ENCODE peak calls at places on chromosomes 2 and 18, in four cellular contexts. Z, W, F and U are unnamed samples.
A peak's percentile ranks its signal among the peaks of the same experiment; 100 is the strongest.

GRCh38 chr2:222430071-222430470 is 5.7 kb downstream of the SGPP2 start:
- DNase-seq in Z (no peak), F (no peak), W (no peak), U (no peak)

GRCh38 chr2:145007673-145008263 is 487.8 kb upstream of the ZEB2 start:
- DNase-seq in W (peak; percentile 56), Z (no peak), F (no peak), U (no peak)

GRCh38 chr2:109386004-109386695 is 227.6 kb downstream of the SEPTIN10 start:
- DNase-seq in Z (no peak), W (no peak), F (no peak), U (no peak)

GRCh38 chr2:234488913-234489451 is 7.9 kb downstream of the ARL4C start:
- DNase-seq in F (peak; percentile 51), Z (no peak), W (no peak), U (no peak)

GRCh38 chr2:64420675-64421074 is 33.3 kb upstream of the LGALSL start:
- DNase-seq in Z (no peak), F (no peak), W (no peak), U (no peak)

GRCh38 chr2:104758199-104758620 is 95.7 kb upstream of the POU3F3 start:
- DNase-seq in Z (no peak), W (no peak), F (no peak), U (no peak)

GRCh38 chr2:11652555-11652954 is 17.4 kb downstream of the NTSR2 start:
- DNase-seq in Z (no peak), W (no peak), F (no peak), U (no peak)

GRCh38 chr2:134245340-134245984 is 8.4 kb upstream of the MGAT5 start:
- DNase-seq in W (peak; percentile 62), Z (peak; percentile 57), F (no peak), U (peak; percentile 43)

GRCh38 chr2:198296665-198297308 is 492.4 kb downstream of the PLCL1 start:
- DNase-seq in F (no peak), W (peak; percentile 51), Z (peak; percentile 59), U (peak; percentile 73)

GRCh38 chr2:217182996-217183395 is 323.1 kb upstream of the TNP1 start:
- DNase-seq in W (no peak), Z (no peak), F (no peak), U (no peak)

GRCh38 chr2:237752761-237753165 is 45.8 kb upstream of the RBM44 start:
- DNase-seq in Z (no peak), W (no peak), F (peak; percentile 83), U (no peak)

GRCh38 chr2:143530753-143531152 is 401.5 kb downstream of the ARHGAP15 start:
- DNase-seq in W (no peak), Z (no peak), F (no peak), U (peak; percentile 57)

GRCh38 chr2:241265506-241265905 is 50.0 kb downstream of the HDLBP start:
- DNase-seq in W (no peak), F (no peak), Z (no peak), U (no peak)

GRCh38 chr18:48775372-48776160 is 175.2 kb downstream of the SMAD7 start:
- DNase-seq in F (no peak), Z (no peak), W (no peak), U (no peak)

GRCh38 chr2:65373365-65373918 is 59.0 kb downstream of the SPRED2 start:
- DNase-seq in F (no peak), W (peak; percentile 58), Z (peak; percentile 96), U (no peak)

GRCh38 chr18:41936471-41937134 is 18.4 kb upstream of the PIK3C3 start:
- DNase-seq in W (no peak), F (no peak), Z (no peak), U (no peak)

GRCh38 chr2:197079832-197080555 is 153.5 kb upstream of the PGAP1 start:
- DNase-seq in W (no peak), F (no peak), Z (no peak), U (peak; percentile 59)

GRCh38 chr2:197294260-197294659 is 16.3 kb downstream of the ANKRD44 start:
- DNase-seq in F (no peak), Z (no peak), W (no peak), U (no peak)

GRCh38 chr2:84958135-84959044 is 12.6 kb upstream of the KCMF1 start:
- DNase-seq in W (peak; percentile 98), F (no peak), Z (peak; percentile 80), U (no peak)

GRCh38 chr2:75186829-75187228 is 12.5 kb downstream of the TACR1 start:
- DNase-seq in W (no peak), F (no peak), Z (no peak), U (peak; percentile 32)

GRCh38 chr2:105797298-105797819 is 52.6 kb downstream of the NCK2 start:
- DNase-seq in F (peak; percentile 65), W (no peak), Z (peak; percentile 35), U (no peak)

DNA sequence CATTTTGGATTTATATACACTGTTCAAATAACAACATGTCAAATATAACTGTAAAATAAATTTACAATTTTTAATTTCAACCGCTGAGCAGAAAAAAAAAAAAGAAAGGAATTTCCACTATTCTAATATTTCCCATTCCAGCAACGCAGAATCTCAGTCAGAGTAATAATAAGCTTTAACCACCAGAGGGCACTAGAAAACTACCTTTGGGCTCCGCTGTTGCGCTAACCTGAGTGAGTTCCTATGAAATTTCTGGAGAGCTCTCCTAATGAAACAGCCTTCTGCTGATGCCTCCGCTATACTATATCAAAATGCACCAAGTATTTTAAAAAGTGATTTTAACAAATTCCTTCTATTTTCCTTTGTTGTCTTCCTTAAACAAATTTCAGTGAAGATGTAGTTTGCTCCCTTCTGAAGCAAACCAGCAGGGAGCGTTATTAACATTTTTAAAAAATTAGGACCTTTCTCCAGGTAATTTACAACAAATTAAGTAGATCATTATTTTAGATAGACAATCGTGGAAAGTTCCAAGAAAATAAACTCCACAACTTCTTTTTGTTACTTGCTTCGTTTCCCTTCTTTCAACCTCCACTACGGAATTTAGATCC is 23.0 kb downstream of the ERMN start:
- DNase-seq in F (peak; percentile 21), Z (peak; percentile 56), W (peak; percentile 44), U (peak; percentile 37)
- TF ChIP-seq PBX3 in F (no peak), Z (no peak), W (no peak), U (no peak)

DNA sequence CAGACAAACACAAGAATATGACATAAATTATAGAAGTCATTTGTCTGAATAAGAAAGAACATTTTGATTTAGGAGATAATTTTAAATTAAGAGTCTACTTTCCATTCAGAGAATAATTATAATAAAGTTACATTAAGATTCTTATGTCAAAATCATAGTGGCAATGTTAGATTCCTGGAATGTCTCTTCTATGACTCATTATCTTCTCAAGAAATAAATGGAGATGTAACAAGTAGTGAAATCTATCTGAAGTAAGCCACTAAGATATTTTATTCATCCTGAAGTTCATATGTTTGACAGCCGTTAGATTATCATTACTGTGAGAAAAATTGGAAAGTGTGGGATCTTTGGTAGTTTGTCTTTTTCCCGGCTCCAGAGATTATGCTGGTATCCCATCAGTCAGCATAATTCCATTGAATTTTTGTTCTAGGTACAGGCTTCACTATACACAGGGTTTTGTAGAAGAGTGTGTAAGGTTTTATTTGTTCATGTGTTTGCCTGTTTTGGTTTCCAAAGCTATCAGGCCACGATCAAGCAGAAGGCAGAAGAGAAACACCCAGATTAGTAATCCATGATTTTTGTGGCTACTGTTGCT is 1246.6 kb upstream of the LRRTM1 start:
- DNase-seq in W (no peak), Z (no peak), F (no peak), U (no peak)
- TF ChIP-seq PBX3 in W (no peak), Z (no peak), F (no peak), U (no peak)

GRCh38 chr18:60277855-60278480 is 94.6 kb downstream of the MC4R start:
- DNase-seq in F (no peak), W (no peak), Z (no peak), U (no peak)
- TF ChIP-seq PBX3 in F (no peak), W (no peak), Z (no peak), U (peak; percentile 85)

DNA sequence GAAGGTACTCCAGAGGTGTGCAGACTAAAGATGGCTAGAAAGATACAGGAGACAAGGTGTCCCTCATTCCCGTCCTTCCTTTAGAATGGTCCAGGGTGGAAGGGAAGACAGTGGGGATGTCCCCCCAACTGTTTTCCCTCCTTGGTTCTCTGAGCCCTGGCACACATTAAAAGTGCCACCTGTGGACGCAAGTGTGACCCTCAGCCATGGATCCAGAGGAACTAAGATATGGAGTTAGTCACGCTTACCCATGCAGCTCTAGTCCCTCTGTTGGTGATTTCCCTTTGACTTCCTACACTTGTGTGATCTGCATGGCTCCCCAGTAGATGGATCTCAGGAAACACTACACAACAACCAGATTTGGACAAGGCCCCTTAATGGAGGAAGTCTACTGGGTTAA is 113.1 kb upstream of the SRD5A2 start:
- DNase-seq in W (peak; percentile 26), F (no peak), Z (no peak), U (no peak)
- TF ChIP-seq PBX3 in W (no peak), F (no peak), Z (no peak), U (no peak)